ENCODE peak calls at places on chromosome 17, in four cellular contexts. R is esophagus squamous epithelium, P is omental fat pad, D is AG09319. W is an unnamed sample.

GRCh38 chr17:60565233-60565632 is 34.8 kb upstream of the PPM1D start:
- DNase-seq in R (no peak), P (no peak), D (no peak), W (no peak)

GRCh38 chr17:43341705-43342600 is 56.8 kb upstream of the ARL4D start:
- DNase-seq in R (no peak), P (no peak), D (no peak), W (peak)

GRCh38 chr17:42796066-42796758 is 2.3 kb downstream of the COA3 start:
- DNase-seq in R (no peak), P (no peak), D (no peak), W (no peak)

GRCh38 chr17:74987909-74988711 is 678 bp downstream of the CDR2L start:
- DNase-seq in R (no peak), P (peak), D (peak), W (peak)

GRCh38 chr17:82020874-82021727 is 1.6 kb downstream of the CENPX start:
- DNase-seq in R (no peak), P (no peak), D (peak), W (peak)

GRCh38 chr17:60601443-60602384 is 1.7 kb downstream of the PPM1D start:
- DNase-seq in R (no peak), P (no peak), D (no peak), W (peak)

GRCh38 chr17:67520916-67521772 is 144.1 kb downstream of the PITPNC1 start:
- DNase-seq in R (no peak), P (no peak), D (peak), W (no peak)

GRCh38 chr17:75010683-75011406 is 1.6 kb upstream of the MRPL58 start:
- DNase-seq in R (no peak), P (no peak), D (no peak), W (peak)

GRCh38 chr17:55430531-55431228 is 9.0 kb upstream of the MMD start:
- DNase-seq in R (no peak), P (no peak), D (no peak), W (no peak)

GRCh38 chr17:48198950-48199541 is 91.5 kb downstream of the SNX11 start:
- DNase-seq in R (no peak), P (no peak), D (no peak), W (no peak)

GRCh38 chr17:20127660-20128413 is 118.7 kb downstream of the SPECC1 start:
- DNase-seq in R (no peak), P (no peak), D (no peak), W (peak)

GRCh38 chr17:19928299-19928698 is 49.3 kb downstream of the AKAP10 start:
- DNase-seq in R (no peak), P (no peak), D (peak), W (peak)

GRCh38 chr17:72422505-72423285 is 301.9 kb downstream of the SOX9 start:
- DNase-seq in R (no peak), P (no peak), D (peak), W (peak)

GRCh38 chr17:81522491-81523125 is 5.6 kb upstream of the FSCN2 start:
- DNase-seq in R (no peak), P (no peak), D (no peak), W (no peak)

GRCh38 chr17:66966529-66967418 is 2.3 kb downstream of the CACNG4 start:
- DNase-seq in R (no peak), P (no peak), D (no peak), W (no peak)

GRCh38 chr17:30594223-30594952 is 117.2 kb downstream of the GOSR1 start:
- DNase-seq in R (no peak), P (no peak), D (no peak), W (no peak)

GRCh38 chr17:28413804-28414203 is 7.8 kb upstream of the SLC46A1 start:
- DNase-seq in R (no peak), P (no peak), D (no peak), W (no peak)

GRCh38 chr17:32461853-32462617 is 17.7 kb downstream of the PSMD11 start:
- DNase-seq in R (no peak), P (no peak), D (no peak), W (peak)

GRCh38 chr17:35002876-35003551 is 22.7 kb downstream of the LIG3 start:
- DNase-seq in R (no peak), P (no peak), D (no peak), W (no peak)

GRCh38 chr17:68514809-68515208 is 2.6 kb downstream of the PRKAR1A start:
- DNase-seq in R (no peak), P (no peak), D (no peak), W (no peak)

GRCh38 chr17:7146115-7146514 is 31.5 kb upstream of the ASGR2 start:
- DNase-seq in R (no peak), P (no peak), D (no peak), W (peak)

GRCh38 chr17:45127583-45128300 is 4.6 kb downstream of the PLCD3 start:
- DNase-seq in R (no peak), P (no peak), D (no peak), W (peak)

GRCh38 chr17:46950615-46950996 is 27.6 kb downstream of the GOSR2 start:
- DNase-seq in R (no peak), P (no peak), D (no peak), W (no peak)

GRCh38 chr17:61425682-61426481 is 26.2 kb downstream of the TBX2 start:
- DNase-seq in R (no peak), P (no peak), D (no peak), W (no peak)

GRCh38 chr17:79887451-79887991 is 48.3 kb upstream of the CBX4 start:
- DNase-seq in R (no peak), P (no peak), D (no peak), W (no peak)

GRCh38 chr17:73609688-73610210 is 34.5 kb downstream of the SDK2 start:
- DNase-seq in R (no peak), P (no peak), D (no peak), W (no peak)

GRCh38 chr17:42760652-42761581 is at the start of gene RAMP2:
- DNase-seq in R (no peak), P (peak), D (no peak), W (no peak)

DNA sequence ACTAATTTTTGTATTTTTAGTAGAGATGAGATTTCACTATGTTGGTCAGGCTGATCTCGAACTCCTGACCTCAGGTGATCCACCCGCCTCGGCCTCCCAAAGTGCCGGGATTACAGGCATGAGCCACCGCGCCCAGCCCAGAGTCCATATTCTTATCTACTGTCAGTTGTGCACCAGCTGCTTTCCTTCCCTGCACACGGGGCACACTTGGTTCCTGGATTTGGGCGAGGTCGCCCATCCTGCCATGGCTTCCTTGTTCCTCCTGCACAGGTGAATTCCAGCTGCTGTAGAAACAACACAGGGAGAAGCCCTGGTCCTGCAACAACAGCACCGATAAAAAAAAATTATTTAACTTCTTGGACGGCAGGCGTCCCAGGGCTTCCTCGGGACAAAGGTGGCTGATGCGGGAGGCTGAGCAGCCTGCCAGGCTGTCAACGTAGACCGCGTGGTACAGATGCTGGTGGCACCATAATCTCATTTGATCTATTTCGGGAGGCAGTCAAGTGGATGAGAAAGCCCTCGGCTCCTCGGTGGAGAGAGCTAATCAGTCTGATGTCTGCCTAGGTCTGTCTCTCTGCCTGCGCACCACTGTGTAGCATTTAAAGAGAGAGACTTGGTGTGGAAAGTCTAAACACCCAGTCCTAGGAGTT is 19.1 kb downstream of the RGS9 start:
- DNase-seq in R (no peak), P (no peak), D (no peak), W (no peak)
- TF ChIP-seq CTCF in R (no peak), P (no peak), D (no peak), W (no peak)

DNA sequence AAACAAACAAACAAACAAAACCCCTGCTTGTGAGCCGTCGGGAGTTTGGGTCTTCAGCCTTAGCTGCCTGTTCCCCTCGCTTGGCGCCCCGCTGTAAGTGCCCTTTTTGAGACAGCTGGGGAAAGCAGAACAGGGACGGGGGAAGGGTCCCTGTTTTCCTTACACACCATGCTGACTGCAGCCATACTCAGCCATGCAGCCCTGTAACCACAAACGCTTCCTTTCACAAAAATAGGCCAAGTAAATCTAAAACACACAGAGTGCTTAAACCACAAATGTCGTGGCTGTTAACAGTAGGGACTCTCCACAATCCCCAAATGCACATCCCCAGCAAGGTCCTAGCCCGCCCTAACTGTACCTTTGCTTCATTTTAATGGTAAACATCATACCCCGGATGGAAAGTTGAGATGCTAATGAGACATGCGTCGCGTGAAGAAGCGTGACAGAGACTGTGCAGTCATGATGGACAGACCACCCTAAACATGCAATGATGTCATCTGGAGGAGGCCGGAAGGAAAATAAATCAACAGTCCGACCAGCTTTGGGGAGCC is 129.9 kb downstream of the MGAT5B start:
- DNase-seq in R (no peak), P (no peak), D (no peak), W (no peak)
- TF ChIP-seq CTCF in R (no peak), P (no peak), D (no peak), W (no peak)

GRCh38 chr17:58982626-58983025 is 124.1 kb downstream of the TRIM37 start:
- DNase-seq in R (no peak), P (no peak), D (no peak), W (no peak)
- TF ChIP-seq CTCF in R (no peak), P (no peak), D (no peak), W (no peak)

GRCh38 chr17:41390411-41390938 is 6.9 kb downstream of the KRT31 start:
- DNase-seq in R (no peak), P (no peak), D (no peak), W (no peak)

GRCh38 chr17:41391535-41391934 is 5.9 kb downstream of the KRT31 start:
- DNase-seq in R (no peak), P (no peak), D (no peak), W (no peak)

GRCh38 chr17:41382396-41382795 is 290 bp upstream of the KRT34 start:
- DNase-seq in R (no peak), P (no peak), D (no peak), W (peak)

GRCh38 chr17:41383690-41384089 is 1.6 kb upstream of the KRT34 start:
- DNase-seq in R (no peak), P (no peak), D (no peak), W (no peak)

DNA sequence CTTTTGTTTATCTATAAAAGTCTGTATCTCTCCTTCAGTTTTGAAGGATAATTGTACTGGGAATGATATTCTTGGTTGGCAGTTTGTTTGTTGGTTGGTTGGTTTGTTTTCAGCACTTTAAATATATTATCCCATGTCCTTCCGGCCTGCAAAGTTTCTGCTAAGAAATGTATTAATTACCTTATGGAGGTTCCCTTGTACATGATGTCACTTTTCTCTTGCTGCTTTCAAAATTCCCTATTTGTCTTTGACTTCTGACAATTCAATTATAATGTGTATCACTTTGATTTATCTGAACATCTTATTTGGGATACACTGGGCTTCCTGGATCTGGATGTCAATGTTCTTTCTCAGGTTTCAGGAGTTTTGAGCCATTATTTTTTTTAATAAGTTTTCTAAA is 4.1 kb upstream of the KRT34 start:
- DNase-seq in R (no peak), P (no peak), D (no peak), W (no peak)
- TF ChIP-seq CTCF in R (no peak), P (no peak), D (no peak), W (no peak)

GRCh38 chr17:78600181-78600651 is 23.0 kb upstream of the DNAH17 start:
- DNase-seq in R (no peak), P (no peak), D (no peak), W (no peak)

GRCh38 chr17:78596871-78597635 is 19.9 kb upstream of the DNAH17 start:
- DNase-seq in R (no peak), P (no peak), D (no peak), W (no peak)

GRCh38 chr17:78601577-78602190 is 24.5 kb upstream of the DNAH17 start:
- DNase-seq in R (no peak), P (no peak), D (no peak), W (no peak)

GRCh38 chr17:78597923-78598545 is 20.8 kb upstream of the DNAH17 start:
- DNase-seq in R (no peak), P (no peak), D (no peak), W (peak)

DNA sequence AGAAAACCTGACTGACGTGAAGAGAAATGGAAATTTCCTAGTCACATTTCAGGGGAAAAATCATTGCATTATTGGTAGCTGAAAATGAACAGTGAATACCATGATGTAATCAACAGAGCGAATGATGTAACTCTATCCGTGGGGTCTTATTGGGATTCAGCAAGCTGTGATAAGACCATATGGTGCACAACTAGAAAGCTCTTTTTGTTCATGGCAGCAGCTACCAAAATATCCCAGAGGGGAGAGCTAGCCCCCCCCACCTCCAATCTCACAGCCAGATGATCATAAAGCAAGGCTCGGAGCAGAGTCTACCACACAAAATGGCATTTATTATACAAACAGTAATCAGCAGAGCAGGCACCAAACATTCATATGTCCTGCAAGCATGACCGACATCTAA is 22.2 kb upstream of the DNAH17 start:
- DNase-seq in R (no peak), P (no peak), D (no peak), W (no peak)
- TF ChIP-seq CTCF in R (no peak), P (no peak), D (no peak), W (no peak)

GRCh38 chr17:17693955-17694228 is 12.6 kb downstream of the RAI1 start:
- DNase-seq in R (no peak), P (no peak), D (no peak), W (no peak)

GRCh38 chr17:17692353-17693252 is 11.3 kb downstream of the RAI1 start:
- DNase-seq in R (no peak), P (no peak), D (no peak), W (no peak)

GRCh38 chr17:17694229-17695081 is 13.2 kb downstream of the RAI1 start:
- DNase-seq in R (no peak), P (peak), D (no peak), W (peak)

GRCh38 chr17:17691468-17692263 is 10.4 kb downstream of the RAI1 start:
- DNase-seq in R (no peak), P (no peak), D (no peak), W (no peak)

GRCh38 chr17:17693253-17693954 is 12.1 kb downstream of the RAI1 start:
- DNase-seq in R (no peak), P (no peak), D (no peak), W (no peak)
- TF ChIP-seq CTCF in R (no peak), P (no peak), D (no peak), W (no peak)

GRCh38 chr17:78840780-78841611 is at the start of gene USP36:
- DNase-seq in R (peak), P (peak), D (peak), W (peak)
- TF ChIP-seq CTCF in R (peak), P (no peak), D (no peak), W (peak)

DNA sequence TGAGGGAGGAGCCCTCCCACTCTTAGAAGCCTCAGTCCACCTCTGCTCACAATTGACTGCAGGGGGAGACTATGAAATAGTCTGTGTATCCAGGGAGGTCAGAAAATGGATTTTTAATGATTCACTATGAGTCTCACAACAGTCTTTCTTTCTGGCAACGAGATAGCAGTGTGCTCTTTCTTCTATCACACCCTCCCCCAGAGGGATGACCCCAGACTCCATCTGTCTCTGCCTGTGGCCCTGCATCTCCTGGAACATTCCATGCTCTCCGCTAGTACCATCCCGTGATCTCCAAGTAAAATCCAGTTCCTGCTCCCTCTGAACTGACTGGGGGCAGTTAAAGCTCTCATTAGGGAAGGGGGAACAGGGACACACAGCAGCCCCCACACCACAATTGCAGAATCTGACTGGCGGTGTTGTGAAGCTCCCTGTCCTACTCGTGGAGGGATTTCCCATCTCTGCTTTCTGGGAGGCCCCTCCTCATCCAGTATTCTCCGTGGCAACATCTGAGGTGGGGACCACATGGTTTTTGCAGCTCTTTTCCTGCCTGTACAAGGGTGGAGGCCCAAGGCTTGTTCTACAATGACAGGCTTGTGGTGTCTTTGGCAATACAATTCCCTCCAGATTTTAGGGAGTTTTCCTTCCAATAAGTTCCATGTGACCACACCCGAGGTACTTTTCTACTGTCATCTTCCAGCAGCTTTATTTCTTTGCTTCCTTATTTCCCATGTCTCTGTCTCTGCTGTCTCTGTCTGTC is 19.5 kb downstream of the NATD1 start:
- DNase-seq in R (no peak), P (no peak), D (no peak), W (no peak)
- TF ChIP-seq CTCF in R (no peak), P (no peak), D (no peak), W (no peak)

GRCh38 chr17:13002761-13003453 is 14.9 kb downstream of the ELAC2 start:
- DNase-seq in R (no peak), P (peak), D (no peak), W (peak)
- TF ChIP-seq CTCF in R (peak), P (peak), D (peak), W (peak)

GRCh38 chr17:981292-981658 is 1.7 kb upstream of the NXN start:
- DNase-seq in R (no peak), P (no peak), D (no peak), W (no peak)
- TF ChIP-seq CTCF in R (no peak), P (no peak), D (no peak), W (peak)